ENCODE peak calls at places on chromosomes 11 and 22, in four cellular contexts. E is GM12864; L is CD8-positive, alpha-beta memory T cell; Z is right atrium auricular region. T is an unnamed sample.

GRCh38 chr11:103537904-103538502 is 428.8 kb downstream of the DYNC2H1 start:
- DNase-seq in E (no peak), L (no peak), Z (no peak), T (no peak)

GRCh38 chr11:129317564-129317963 is 58.1 kb upstream of the BARX2 start:
- DNase-seq in E (no peak), L (no peak), Z (no peak), T (no peak)

GRCh38 chr11:8090756-8091155 is 9.7 kb downstream of the TUB start:
- DNase-seq in E (no peak), L (no peak), Z (no peak), T (no peak)

GRCh38 chr22:40477683-40478348 is 107.4 kb downstream of the SGSM3 start:
- DNase-seq in E (no peak), L (no peak), Z (no peak), T (no peak)

GRCh38 chr22:45671051-45671782 is 417 bp upstream of the ATXN10 start:
- DNase-seq in E (no peak), L (no peak), Z (peak), T (no peak)

GRCh38 chr22:29312218-29313125 is 3.0 kb downstream of the RASL10A start:
- DNase-seq in E (no peak), L (no peak), Z (no peak), T (no peak)

GRCh38 chr11:94400075-94400838 is 962 bp downstream of the GPR83 start:
- DNase-seq in E (no peak), L (no peak), Z (no peak), T (no peak)

GRCh38 chr22:23844739-23845202 is 6.0 kb upstream of the DERL3 start:
- DNase-seq in E (no peak), L (no peak), Z (no peak), T (no peak)

GRCh38 chr11:20634781-20635180 is 34.6 kb upstream of the NELL1 start:
- DNase-seq in E (no peak), L (no peak), Z (no peak), T (no peak)

GRCh38 chr22:38317237-38317994 is at the start of gene CSNK1E:
- DNase-seq in E (no peak), L (peak), Z (peak), T (peak)

GRCh38 chr22:23149743-23150238 is 4.5 kb downstream of the RAB36 start:
- DNase-seq in E (no peak), L (no peak), Z (no peak), T (no peak)

GRCh38 chr11:112023104-112023503 is 2.1 kb upstream of the DLAT start:
- DNase-seq in E (no peak), L (no peak), Z (no peak), T (peak)

GRCh38 chr11:76321820-76322524 is 59.0 kb downstream of the THAP12 start:
- DNase-seq in E (no peak), L (no peak), Z (no peak), T (no peak)

GRCh38 chr11:1460396-1460795 is 26.2 kb downstream of the MOB2 start:
- DNase-seq in E (no peak), L (no peak), Z (no peak), T (no peak)

GRCh38 chr11:103946793-103947565 is 89.5 kb upstream of the DDI1 start:
- DNase-seq in E (no peak), L (no peak), Z (no peak), T (no peak)

GRCh38 chr22:31631381-31631780 is 30.6 kb downstream of the PISD start:
- DNase-seq in E (no peak), L (no peak), Z (no peak), T (no peak)
- H3K4me3 ChIP-seq in E (peak), L (no peak), Z (peak), T (peak)

GRCh38 chr11:119846374-119846773 is 117.4 kb upstream of the NECTIN1 start:
- DNase-seq in E (no peak), L (no peak), Z (no peak), T (no peak)

GRCh38 chr11:119845756-119846155 is 116.8 kb upstream of the NECTIN1 start:
- DNase-seq in E (no peak), L (no peak), Z (no peak), T (no peak)

GRCh38 chr11:119843760-119844330 is 114.8 kb upstream of the NECTIN1 start:
- DNase-seq in E (no peak), L (no peak), Z (no peak), T (no peak)

GRCh38 chr11:119844808-119845207 is 115.8 kb upstream of the NECTIN1 start:
- DNase-seq in E (no peak), L (no peak), Z (no peak), T (no peak)

DNA sequence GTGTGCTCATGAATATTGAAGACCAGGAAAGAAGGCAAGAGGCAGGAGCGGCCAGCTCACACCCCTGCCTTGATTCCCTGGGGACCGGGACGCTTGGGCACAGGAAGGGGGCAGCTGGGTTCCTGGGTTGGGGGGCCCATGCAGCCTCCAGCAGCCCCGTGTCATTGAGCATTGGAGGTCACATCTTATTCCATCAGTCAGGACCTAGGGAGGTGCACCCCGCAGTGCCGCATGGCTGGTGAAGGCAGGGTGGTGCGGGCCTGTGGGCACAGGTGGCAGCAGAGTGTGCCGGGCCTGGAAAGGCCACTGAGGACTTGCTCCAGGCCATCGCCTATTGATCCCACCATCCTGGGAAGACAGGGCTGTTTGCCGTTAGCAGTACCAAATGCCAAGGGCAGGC is 116.3 kb upstream of the NECTIN1 start:
- DNase-seq in E (no peak), L (no peak), Z (no peak), T (no peak)
- H3K4me3 ChIP-seq in E (no peak), L (no peak), Z (no peak), T (no peak)

GRCh38 chr11:65045061-65045460 is 4.1 kb downstream of the SAC3D1 start:
- DNase-seq in E (no peak), L (no peak), Z (no peak), T (no peak)

GRCh38 chr11:65051389-65051858 is 6.9 kb downstream of the NAALADL1 start:
- DNase-seq in E (no peak), L (no peak), Z (no peak), T (no peak)

GRCh38 chr11:65043881-65044501 is 3.0 kb downstream of the SAC3D1 start:
- DNase-seq in E (no peak), L (no peak), Z (peak), T (no peak)

GRCh38 chr11:65045728-65046127 is 4.7 kb downstream of the SAC3D1 start:
- DNase-seq in E (no peak), L (no peak), Z (no peak), T (no peak)

GRCh38 chr11:65047581-65048422 is 6.8 kb downstream of the SAC3D1 start:
- DNase-seq in E (no peak), L (no peak), Z (peak), T (no peak)
- H3K4me3 ChIP-seq in E (peak), L (peak), Z (peak), T (peak)

DNA sequence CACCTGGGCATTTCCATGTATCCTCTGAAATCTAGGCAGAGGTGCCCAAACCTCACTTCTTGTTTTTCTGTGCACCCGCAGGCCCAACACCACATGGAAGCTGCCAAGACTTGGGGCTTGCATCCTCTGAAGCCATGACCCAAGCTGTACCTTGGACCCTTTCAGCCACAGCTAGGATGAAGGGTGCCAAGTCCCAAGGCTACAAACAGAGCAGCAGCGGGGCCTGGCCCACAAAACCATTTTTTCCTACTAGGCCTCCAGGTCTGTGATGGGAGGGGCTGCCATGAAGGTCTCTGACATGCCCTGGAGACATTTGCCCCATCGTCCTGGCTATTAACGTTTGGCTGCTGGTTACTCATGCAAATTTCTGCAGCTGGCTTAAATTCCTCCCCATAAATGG is 20.4 kb upstream of the EIF4G2 start:
- DNase-seq in E (no peak), L (no peak), Z (no peak), T (no peak)
- H3K4me3 ChIP-seq in E (no peak), L (no peak), Z (no peak), T (no peak)

DNA sequence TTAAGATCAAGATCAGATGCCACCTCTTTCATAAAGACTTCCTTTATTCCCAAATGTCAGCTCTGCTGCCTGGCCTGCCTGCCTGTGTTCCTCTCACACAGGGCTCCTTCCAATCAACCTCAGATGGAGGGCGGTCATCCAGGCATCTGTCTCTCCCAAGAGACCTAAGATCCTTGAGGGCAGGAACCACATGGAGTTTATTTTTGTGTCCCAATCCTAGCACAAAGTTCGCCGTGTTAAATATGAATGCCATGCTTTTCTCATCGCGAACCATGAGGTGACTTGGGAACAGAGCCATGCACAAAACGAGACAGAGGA is 72.7 kb upstream of the ARFGAP3 start:
- DNase-seq in E (no peak), L (no peak), Z (no peak), T (no peak)
- H3K4me3 ChIP-seq in E (no peak), L (no peak), Z (no peak), T (no peak)

DNA sequence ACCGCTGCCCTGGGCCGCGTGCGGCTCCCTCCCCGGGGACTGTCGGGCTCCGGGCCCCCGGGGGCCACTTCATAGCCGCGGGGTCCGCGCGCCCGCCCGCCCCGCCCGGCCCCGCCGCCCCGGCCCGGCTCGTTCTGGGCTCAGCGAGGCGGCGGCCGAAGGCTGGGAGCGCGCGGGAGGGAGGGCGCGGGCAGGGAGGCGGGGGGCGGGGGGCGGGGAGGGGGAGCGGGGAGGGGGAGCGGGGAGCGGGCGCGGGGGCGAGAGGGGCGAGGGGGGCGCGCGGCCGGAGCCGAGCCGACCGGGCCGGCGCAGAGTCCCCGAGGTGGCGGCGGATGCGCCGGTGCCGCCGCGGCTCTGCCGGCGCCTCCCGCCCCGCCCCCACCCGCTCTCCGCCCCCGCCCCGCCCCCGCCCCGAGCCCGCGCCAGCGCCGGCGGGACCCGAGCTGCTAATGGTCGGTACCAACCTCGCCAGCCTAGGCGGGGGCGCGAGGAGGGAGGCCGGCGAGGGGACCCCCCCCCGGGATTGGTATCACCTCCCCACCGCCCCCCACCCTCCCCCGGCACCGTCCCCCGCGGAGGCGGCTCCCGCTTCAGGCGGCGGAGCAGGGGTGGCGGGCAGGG is at the start of gene B3GAT1:
- DNase-seq in E (no peak), L (no peak), Z (no peak), T (no peak)
- H3K4me3 ChIP-seq in E (no peak), L (peak), Z (peak), T (no peak)

GRCh38 chr22:22050141-22050775 is 67.7 kb upstream of the TOP3B start:
- DNase-seq in E (no peak), L (no peak), Z (no peak), T (no peak)
- H3K4me3 ChIP-seq in E (no peak), L (no peak), Z (no peak), T (no peak)